ENCODE peak calls at places on chromosome 22, in six cellular contexts. J is K562, V is GM12878, H is HepG2, N is H1, I is GM12892. X is an unnamed sample.
A peak's percentile ranks its signal among the peaks of the same experiment; 100 is the strongest.

GRCh38 chr22:47564158-47564450 is 801.7 kb downstream of the TBC1D22A start:
- DNase-seq in J (no peak), V (no peak), H (no peak), N (no peak), I (no peak), X (no peak)

GRCh38 chr22:23359583-23360123 is 179.3 kb downstream of the BCR start:
- DNase-seq in J (no peak), V (no peak), H (no peak), N (no peak), I (no peak), X (no peak)

GRCh38 chr22:23115369-23115768 is 26.4 kb downstream of the RSPH14 start:
- DNase-seq in J (peak; percentile 63), V (no peak), H (no peak), N (no peak), I (no peak), X (no peak)

GRCh38 chr22:23151827-23152226 is 6.5 kb downstream of the RAB36 start:
- DNase-seq in J (peak; percentile 62), V (no peak), H (no peak), N (no peak), I (no peak), X (no peak)

GRCh38 chr22:40326905-40327735 is 19.2 kb upstream of the ADSL start:
- DNase-seq in J (no peak), V (no peak), H (no peak), N (no peak), I (no peak), X (no peak)

GRCh38 chr22:50189184-50189848 is 3.6 kb downstream of the TRABD start:
- DNase-seq in J (no peak), V (no peak), H (no peak), N (no peak), I (no peak), X (no peak)

GRCh38 chr22:44668190-44668885 is 33.7 kb upstream of the PRR5 start:
- DNase-seq in J (peak; percentile 79), V (no peak), H (no peak), N (no peak), I (no peak), X (no peak)

GRCh38 chr22:17912942-17913704 is 111.2 kb downstream of the MICAL3 start:
- DNase-seq in J (no peak), V (no peak), H (no peak), N (no peak), I (no peak), X (no peak)

GRCh38 chr22:17638432-17639237 is at the start of gene BCL2L13:
- DNase-seq in J (peak; percentile 94), V (peak; percentile 57), H (peak; percentile 92), N (peak; percentile 83), I (peak; percentile 85), X (peak; percentile 89)

GRCh38 chr22:23113847-23114720 is 27.7 kb downstream of the RSPH14 start:
- DNase-seq in J (peak; percentile 59), V (no peak), H (no peak), N (no peak), I (no peak), X (no peak)

GRCh38 chr22:44225812-44226211 is 45.1 kb downstream of the PARVG start:
- DNase-seq in J (no peak), V (no peak), H (no peak), N (no peak), I (no peak), X (no peak)

GRCh38 chr22:24894998-24895397 is 51.5 kb downstream of the LHFPL7 start:
- DNase-seq in J (no peak), V (no peak), H (peak; percentile 61), N (no peak), I (no peak), X (no peak)

GRCh38 chr22:23147632-23148387 is 2.5 kb downstream of the RAB36 start:
- DNase-seq in J (peak; percentile 53), V (no peak), H (peak; percentile 21), N (no peak), I (no peak), X (no peak)

GRCh38 chr22:25029181-25029580 is 76.7 kb downstream of the KIAA1671 start:
- DNase-seq in J (no peak), V (no peak), H (no peak), N (no peak), I (no peak), X (no peak)

GRCh38 chr22:37187552-37187890 is 526 bp downstream of the C1QTNF6 start:
- DNase-seq in J (no peak), V (no peak), H (no peak), N (no peak), I (no peak), X (no peak)

GRCh38 chr22:26321469-26321913 is 107.6 kb upstream of the ASPHD2 start:
- DNase-seq in J (peak; percentile 15), V (no peak), H (no peak), N (no peak), I (no peak), X (no peak)

GRCh38 chr22:19873960-19874306 is 19.3 kb upstream of the GNB1L start:
- DNase-seq in J (no peak), V (no peak), H (no peak), N (no peak), I (peak; percentile 13), X (peak; percentile 5)

GRCh38 chr22:19498154-19498865 is 18.6 kb downstream of the CDC45 start:
- DNase-seq in J (no peak), V (no peak), H (no peak), N (no peak), I (no peak), X (no peak)

GRCh38 chr22:25054943-25055511 is 102.5 kb downstream of the KIAA1671 start:
- DNase-seq in J (no peak), V (no peak), H (no peak), N (no peak), I (no peak), X (no peak)

GRCh38 chr22:26713823-26714449 is 56.5 kb downstream of the MIAT start:
- DNase-seq in J (no peak), V (no peak), H (peak; percentile 5), N (no peak), I (no peak), X (no peak)

GRCh38 chr22:23094260-23094659 is 23.9 kb downstream of the GNAZ start:
- DNase-seq in J (peak; percentile 64), V (no peak), H (no peak), N (no peak), I (no peak), X (no peak)

GRCh38 chr22:40588726-40589125 is 47.8 kb downstream of the MRTFA start:
- DNase-seq in J (no peak), V (no peak), H (peak; percentile 94), N (no peak), I (no peak), X (no peak)

GRCh38 chr22:26318975-26319374 is 110.1 kb upstream of the ASPHD2 start:
- DNase-seq in J (peak; percentile 14), V (no peak), H (peak; percentile 13), N (no peak), I (no peak), X (no peak)

GRCh38 chr22:46033256-46034200 is 56.6 kb upstream of the WNT7B start:
- DNase-seq in J (no peak), V (no peak), H (no peak), N (no peak), I (no peak), X (no peak)

GRCh38 chr22:46036558-46037408 is 59.8 kb upstream of the WNT7B start:
- DNase-seq in J (peak; percentile 20), V (no peak), H (peak; percentile 65), N (no peak), I (no peak), X (no peak)

GRCh38 chr22:46035742-46036557 is 59.0 kb upstream of the WNT7B start:
- DNase-seq in J (peak; percentile 95), V (peak; percentile 85), H (peak; percentile 95), N (peak; percentile 97), I (peak; percentile 99), X (peak; percentile 100)

GRCh38 chr22:46038174-46038487 is 61.2 kb upstream of the WNT7B start:
- DNase-seq in J (no peak), V (no peak), H (no peak), N (no peak), I (no peak), X (no peak)

DNA sequence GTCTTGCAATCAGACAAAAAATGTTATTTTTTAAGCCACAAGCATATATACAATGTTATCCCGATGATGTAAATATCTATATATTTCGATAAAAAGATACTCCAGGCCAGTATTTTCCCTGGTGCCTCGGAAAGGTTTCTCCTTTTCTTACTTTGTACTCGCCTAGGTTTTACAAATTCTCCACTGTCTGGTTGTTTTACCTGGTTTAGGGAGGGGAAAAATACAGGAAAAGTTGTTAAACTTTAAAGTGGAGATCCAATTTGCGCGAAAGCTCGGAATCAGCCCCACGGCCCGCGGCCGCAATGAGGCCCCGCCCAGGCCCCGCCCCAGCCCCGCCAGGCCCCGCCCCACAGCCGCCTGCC is 58.4 kb upstream of the WNT7B start:
- DNase-seq in J (no peak), V (no peak), H (no peak), N (no peak), I (no peak), X (no peak)
- TF ChIP-seq POLR2A in J (no peak), V (no peak), H (no peak), N (no peak), I (no peak), X (no peak)

DNA sequence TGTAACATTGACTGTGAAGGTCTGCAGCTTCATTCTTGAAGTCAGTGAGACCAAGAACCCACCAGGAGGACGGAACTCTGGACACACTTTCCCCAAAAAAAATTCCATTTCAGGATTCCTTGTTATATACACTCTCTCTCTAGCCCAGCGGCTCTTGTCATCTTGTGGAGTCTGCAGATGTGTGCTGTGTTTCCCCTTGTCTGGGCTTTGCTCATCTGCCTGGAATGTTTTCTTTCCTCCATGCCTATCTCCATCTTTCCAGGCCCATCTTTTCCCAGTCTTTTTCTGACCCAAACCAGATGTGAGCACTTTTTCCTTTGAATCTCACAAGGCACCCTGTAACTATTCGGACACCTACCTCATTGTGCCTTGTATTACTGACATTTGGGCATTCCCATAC is 5.1 kb upstream of the DRG1 start:
- DNase-seq in J (no peak), V (no peak), H (no peak), N (no peak), I (no peak), X (no peak)
- TF ChIP-seq TAF1 in J (no peak), V (no peak), H (no peak), N (no peak), I (no peak), X (no peak)

GRCh38 chr22:27752771-27753170 is 48.8 kb downstream of the MN1 start:
- DNase-seq in J (no peak), V (no peak), H (no peak), N (no peak), I (no peak), X (no peak)
- TF ChIP-seq POLR2AphosphoS5 in J (no peak), V (no peak), H (no peak), N (no peak), I (no peak), X (no peak)

DNA sequence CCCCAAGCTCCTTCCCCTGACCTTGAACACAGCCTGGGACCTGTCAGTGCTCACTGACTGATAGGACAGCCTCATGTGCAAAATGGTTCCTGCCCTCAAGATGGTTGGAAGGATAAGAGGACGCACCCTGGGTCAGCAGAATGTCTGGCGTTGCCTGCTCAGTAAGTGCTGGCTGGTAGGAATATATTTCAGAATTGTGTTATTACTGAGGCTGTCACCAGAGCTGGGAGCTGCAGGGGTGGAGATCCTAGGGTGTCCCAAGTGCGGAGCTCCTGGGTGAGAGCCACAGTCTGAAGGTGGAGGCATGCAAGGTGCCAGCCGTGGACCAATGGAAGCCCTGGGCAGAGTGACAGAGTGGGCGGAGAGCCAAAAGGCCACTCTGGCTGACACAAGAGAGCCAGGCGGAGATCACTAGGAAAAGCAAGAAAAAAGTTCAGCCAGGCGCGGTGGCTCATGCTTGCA is 1.0 kb upstream of the SEC14L4 start:
- DNase-seq in J (peak; percentile 73), V (no peak), H (no peak), N (no peak), I (no peak), X (no peak)
- TF ChIP-seq POLR2A in J (no peak), V (no peak), H (no peak), N (no peak), I (no peak), X (no peak)

X was measured in GM12891.